ENCODE peak calls at places on chromosomes 12 and 14, in eight cellular contexts. B is NCI-H345, X is left ventricle myocardium superior, C is A549, Z is astrocyte of the spinal cord, K is amniotic stem cell, J is A673, E is mucosa of descending colon. S is an unnamed sample.

GRCh38 chr12:50546441-50547318 is 41.9 kb downstream of the DIP2B start:
- DNase-seq in C (no peak), E (no peak), B (no peak), K (no peak), J (peak; percentile 91), Z (no peak), X (no peak), S (no peak)

GRCh38 chr12:107775093-107775721 is 703 bp downstream of the ASCL4 start:
- DNase-seq in K (no peak), X (peak; percentile 44), E (no peak), Z (no peak), J (no peak), C (no peak), B (no peak), S (no peak)

GRCh38 chr12:75137896-75138295 is 71.7 kb downstream of the KCNC2 start:
- DNase-seq in Z (peak; percentile 0), C (no peak), B (no peak), K (no peak), J (no peak), E (no peak), X (no peak), S (no peak)

GRCh38 chr12:19884081-19884480 is 444.8 kb downstream of the AEBP2 start:
- DNase-seq in K (no peak), X (no peak), Z (no peak), C (peak; percentile 51), E (no peak), J (peak; percentile 18), B (no peak), S (no peak)

GRCh38 chr12:12645485-12645884 is 33.8 kb downstream of the CREBL2 start:
- DNase-seq in X (no peak), E (no peak), C (peak; percentile 44), J (peak; percentile 41), B (peak; percentile 7), Z (peak; percentile 30), K (no peak), S (no peak)

GRCh38 chr12:49232940-49233841 is 31.7 kb upstream of the TUBA1C start:
- DNase-seq in J (peak; percentile 89), E (peak; percentile 41), X (peak; percentile 81), K (no peak), B (peak; percentile 45), C (no peak), Z (peak; percentile 61), S (peak; percentile 77)

GRCh38 chr14:30710870-30711269 is 88.8 kb downstream of the SCFD1 start:
- DNase-seq in C (no peak), Z (no peak), X (no peak), B (no peak), E (no peak), J (no peak), K (no peak), S (no peak)

GRCh38 chr12:10701226-10701681 is 21.9 kb downstream of the YBX3 start:
- DNase-seq in Z (no peak), E (no peak), X (no peak), B (no peak), C (no peak), K (no peak), J (no peak), S (peak; percentile 90)

GRCh38 chr12:130873106-130873795 is 1.4 kb downstream of the RAN start:
- DNase-seq in Z (no peak), X (no peak), C (no peak), E (no peak), B (no peak), K (no peak), J (no peak), S (no peak)

GRCh38 chr12:13044859-13045384 is 741 bp downstream of the FAM234B start:
- DNase-seq in C (peak; percentile 33), B (no peak), K (no peak), E (no peak), X (no peak), J (no peak), Z (peak; percentile 10), S (no peak)

GRCh38 chr14:80930836-80931389 is 10.6 kb downstream of the CEP128 start:
- DNase-seq in K (no peak), J (peak; percentile 15), E (no peak), Z (peak; percentile 88), B (no peak), C (peak; percentile 3), X (no peak), S (no peak)